ENCODE peak calls at places on chromosome 18, in nine cellular contexts. One of them, this sample, is unnamed. For H3K27me3, the result is how much of the 10 kb centered on the place peaks cover.

GRCh38 chr18:10138719-10139118 is 224.9 kb downstream of the VAPA start:
- DNase-seq in left ventricle myocardium inferior: no peak
- DNase-seq in kidney epithelial cell: no peak
- DNase-seq in SK-N-SH: no peak
- DNase-seq in left lung: no peak
- DNase-seq in upper lobe of right lung: no peak
- DNase-seq in HL-60: no peak
- DNase-seq in GM23338: no peak
- DNase-seq in hepatocyte: no peak
- DNase-seq in this sample: no peak

GRCh38 chr18:37544713-37545112 is 20.9 kb downstream of the CELF4 start:
- DNase-seq in left ventricle myocardium inferior: no peak
- DNase-seq in kidney epithelial cell: no peak
- DNase-seq in SK-N-SH: no peak
- DNase-seq in left lung: no peak
- DNase-seq in upper lobe of right lung: no peak
- DNase-seq in HL-60: no peak
- DNase-seq in GM23338: no peak
- DNase-seq in hepatocyte: no peak
- DNase-seq in this sample: no peak

GRCh38 chr18:9849407-9849961 is 36.3 kb upstream of the TXNDC2 start:
- DNase-seq in left ventricle myocardium inferior: peak
- DNase-seq in kidney epithelial cell: no peak
- DNase-seq in SK-N-SH: no peak
- DNase-seq in left lung: peak
- DNase-seq in upper lobe of right lung: peak
- DNase-seq in HL-60: no peak
- DNase-seq in GM23338: no peak
- DNase-seq in hepatocyte: no peak
- DNase-seq in this sample: no peak

GRCh38 chr18:74380916-74381315 is 65.3 kb downstream of the C18orf63 start:
- DNase-seq in left ventricle myocardium inferior: no peak
- DNase-seq in kidney epithelial cell: no peak
- DNase-seq in SK-N-SH: no peak
- DNase-seq in left lung: no peak
- DNase-seq in upper lobe of right lung: no peak
- DNase-seq in HL-60: no peak
- DNase-seq in GM23338: no peak
- DNase-seq in hepatocyte: no peak
- DNase-seq in this sample: no peak

GRCh38 chr18:11502368-11502767 is 107.0 kb upstream of the SLC35G4 start:
- DNase-seq in left ventricle myocardium inferior: no peak
- DNase-seq in kidney epithelial cell: no peak
- DNase-seq in SK-N-SH: no peak
- DNase-seq in left lung: no peak
- DNase-seq in upper lobe of right lung: no peak
- DNase-seq in HL-60: no peak
- DNase-seq in GM23338: no peak
- DNase-seq in hepatocyte: no peak
- DNase-seq in this sample: peak

GRCh38 chr18:54878057-54878661 is 49.9 kb downstream of the RAB27B start:
- DNase-seq in left ventricle myocardium inferior: no peak
- DNase-seq in kidney epithelial cell: no peak
- DNase-seq in SK-N-SH: no peak
- DNase-seq in left lung: no peak
- DNase-seq in upper lobe of right lung: no peak
- DNase-seq in HL-60: no peak
- DNase-seq in GM23338: no peak
- DNase-seq in hepatocyte: no peak
- DNase-seq in this sample: no peak

GRCh38 chr18:31819106-31819924 is 58.6 kb upstream of the SLC25A52 start:
- DNase-seq in left ventricle myocardium inferior: no peak
- DNase-seq in kidney epithelial cell: peak
- DNase-seq in SK-N-SH: peak
- DNase-seq in left lung: no peak
- DNase-seq in upper lobe of right lung: no peak
- DNase-seq in HL-60: peak
- DNase-seq in GM23338: peak
- DNase-seq in hepatocyte: peak
- DNase-seq in this sample: no peak

GRCh38 chr18:79876497-79876896 is 75.0 kb downstream of the SLC66A2 start:
- DNase-seq in left ventricle myocardium inferior: no peak
- DNase-seq in kidney epithelial cell: no peak
- DNase-seq in SK-N-SH: peak
- DNase-seq in left lung: peak
- DNase-seq in upper lobe of right lung: peak
- DNase-seq in HL-60: no peak
- DNase-seq in GM23338: no peak
- DNase-seq in hepatocyte: no peak
- DNase-seq in this sample: no peak

GRCh38 chr18:46393961-46394360 is 263.1 kb downstream of the LOXHD1 start:
- DNase-seq in left ventricle myocardium inferior: no peak
- DNase-seq in kidney epithelial cell: no peak
- DNase-seq in SK-N-SH: no peak
- DNase-seq in left lung: no peak
- DNase-seq in upper lobe of right lung: no peak
- DNase-seq in HL-60: no peak
- DNase-seq in GM23338: no peak
- DNase-seq in hepatocyte: no peak
- DNase-seq in this sample: no peak

GRCh38 chr18:51666717-51667320 is 469.3 kb upstream of the MEX3C start:
- DNase-seq in left ventricle myocardium inferior: peak
- DNase-seq in kidney epithelial cell: no peak
- DNase-seq in SK-N-SH: peak
- DNase-seq in left lung: peak
- DNase-seq in upper lobe of right lung: no peak
- DNase-seq in HL-60: no peak
- DNase-seq in GM23338: peak
- DNase-seq in hepatocyte: peak
- DNase-seq in this sample: no peak

GRCh38 chr18:8788503-8789429 is 83.4 kb downstream of the MTCL1 start:
- DNase-seq in left ventricle myocardium inferior: no peak
- DNase-seq in kidney epithelial cell: no peak
- DNase-seq in SK-N-SH: no peak
- DNase-seq in left lung: no peak
- DNase-seq in upper lobe of right lung: no peak
- DNase-seq in HL-60: no peak
- DNase-seq in GM23338: no peak
- DNase-seq in hepatocyte: no peak
- DNase-seq in this sample: no peak

GRCh38 chr18:72544092-72544886 is at the start of gene CBLN2:
- DNase-seq in left ventricle myocardium inferior: no peak
- DNase-seq in kidney epithelial cell: no peak
- DNase-seq in SK-N-SH: peak
- DNase-seq in left lung: peak
- DNase-seq in upper lobe of right lung: peak
- DNase-seq in HL-60: peak
- DNase-seq in GM23338: peak
- DNase-seq in hepatocyte: peak
- DNase-seq in this sample: no peak
- H3K4me3 ChIP-seq in left ventricle myocardium inferior: peak
- H3K4me3 ChIP-seq in kidney epithelial cell: no peak
- H3K4me3 ChIP-seq in SK-N-SH: peak
- H3K4me3 ChIP-seq in left lung: peak
- H3K4me3 ChIP-seq in upper lobe of right lung: peak
- H3K4me3 ChIP-seq in HL-60: no peak
- H3K4me3 ChIP-seq in GM23338: peak
- H3K4me3 ChIP-seq in hepatocyte: peak
- H3K4me3 ChIP-seq in this sample: no peak

GRCh38 chr18:57440331-57441101 is 5.3 kb downstream of the ONECUT2 start:
- DNase-seq in left ventricle myocardium inferior: no peak
- DNase-seq in kidney epithelial cell: no peak
- DNase-seq in SK-N-SH: no peak
- DNase-seq in left lung: peak
- DNase-seq in upper lobe of right lung: no peak
- DNase-seq in HL-60: no peak
- DNase-seq in GM23338: peak
- DNase-seq in hepatocyte: no peak
- DNase-seq in this sample: no peak

GRCh38 chr18:57438669-57439616 is 3.8 kb downstream of the ONECUT2 start:
- DNase-seq in left ventricle myocardium inferior: no peak
- DNase-seq in kidney epithelial cell: no peak
- DNase-seq in SK-N-SH: peak
- DNase-seq in left lung: no peak
- DNase-seq in upper lobe of right lung: no peak
- DNase-seq in HL-60: no peak
- DNase-seq in GM23338: peak
- DNase-seq in hepatocyte: no peak
- DNase-seq in this sample: no peak

GRCh38 chr18:57439985-57440330 is 4.8 kb downstream of the ONECUT2 start:
- DNase-seq in left ventricle myocardium inferior: no peak
- DNase-seq in kidney epithelial cell: no peak
- DNase-seq in SK-N-SH: no peak
- DNase-seq in left lung: no peak
- DNase-seq in upper lobe of right lung: no peak
- DNase-seq in HL-60: no peak
- DNase-seq in GM23338: peak
- DNase-seq in hepatocyte: no peak
- DNase-seq in this sample: no peak

GRCh38 chr18:57437782-57438668 is 2.9 kb downstream of the ONECUT2 start:
- DNase-seq in left ventricle myocardium inferior: no peak
- DNase-seq in kidney epithelial cell: no peak
- DNase-seq in SK-N-SH: peak
- DNase-seq in left lung: peak
- DNase-seq in upper lobe of right lung: no peak
- DNase-seq in HL-60: peak
- DNase-seq in GM23338: peak
- DNase-seq in hepatocyte: peak
- DNase-seq in this sample: no peak

GRCh38 chr18:57439617-57439975 is 4.4 kb downstream of the ONECUT2 start:
- DNase-seq in left ventricle myocardium inferior: no peak
- DNase-seq in kidney epithelial cell: no peak
- DNase-seq in SK-N-SH: no peak
- DNase-seq in left lung: peak
- DNase-seq in upper lobe of right lung: no peak
- DNase-seq in HL-60: no peak
- DNase-seq in GM23338: peak
- DNase-seq in hepatocyte: no peak
- DNase-seq in this sample: no peak
- H3K27me3 ChIP-seq in left ventricle myocardium inferior: half or more
- H3K27me3 ChIP-seq in kidney epithelial cell: half or more
- H3K27me3 ChIP-seq in SK-N-SH: under half
- H3K27me3 ChIP-seq in left lung: half or more
- H3K27me3 ChIP-seq in upper lobe of right lung: half or more
- H3K27me3 ChIP-seq in HL-60: half or more
- H3K27me3 ChIP-seq in GM23338: half or more
- H3K27me3 ChIP-seq in hepatocyte: half or more
- H3K27me3 ChIP-seq in this sample: half or more

GRCh38 chr18:49778826-49779465 is 34.4 kb downstream of the ACAA2 start:
- DNase-seq in left ventricle myocardium inferior: no peak
- DNase-seq in kidney epithelial cell: no peak
- DNase-seq in SK-N-SH: no peak
- DNase-seq in left lung: no peak
- DNase-seq in upper lobe of right lung: no peak
- DNase-seq in HL-60: no peak
- DNase-seq in GM23338: no peak
- DNase-seq in hepatocyte: no peak
- DNase-seq in this sample: no peak

GRCh38 chr18:49786019-49786720 is 27.2 kb downstream of the ACAA2 start:
- DNase-seq in left ventricle myocardium inferior: no peak
- DNase-seq in kidney epithelial cell: no peak
- DNase-seq in SK-N-SH: no peak
- DNase-seq in left lung: no peak
- DNase-seq in upper lobe of right lung: no peak
- DNase-seq in HL-60: no peak
- DNase-seq in GM23338: no peak
- DNase-seq in hepatocyte: no peak
- DNase-seq in this sample: no peak

GRCh38 chr18:49788327-49788908 is 24.9 kb downstream of the ACAA2 start:
- DNase-seq in left ventricle myocardium inferior: no peak
- DNase-seq in kidney epithelial cell: no peak
- DNase-seq in SK-N-SH: no peak
- DNase-seq in left lung: no peak
- DNase-seq in upper lobe of right lung: no peak
- DNase-seq in HL-60: no peak
- DNase-seq in GM23338: no peak
- DNase-seq in hepatocyte: no peak
- DNase-seq in this sample: no peak

DNA sequence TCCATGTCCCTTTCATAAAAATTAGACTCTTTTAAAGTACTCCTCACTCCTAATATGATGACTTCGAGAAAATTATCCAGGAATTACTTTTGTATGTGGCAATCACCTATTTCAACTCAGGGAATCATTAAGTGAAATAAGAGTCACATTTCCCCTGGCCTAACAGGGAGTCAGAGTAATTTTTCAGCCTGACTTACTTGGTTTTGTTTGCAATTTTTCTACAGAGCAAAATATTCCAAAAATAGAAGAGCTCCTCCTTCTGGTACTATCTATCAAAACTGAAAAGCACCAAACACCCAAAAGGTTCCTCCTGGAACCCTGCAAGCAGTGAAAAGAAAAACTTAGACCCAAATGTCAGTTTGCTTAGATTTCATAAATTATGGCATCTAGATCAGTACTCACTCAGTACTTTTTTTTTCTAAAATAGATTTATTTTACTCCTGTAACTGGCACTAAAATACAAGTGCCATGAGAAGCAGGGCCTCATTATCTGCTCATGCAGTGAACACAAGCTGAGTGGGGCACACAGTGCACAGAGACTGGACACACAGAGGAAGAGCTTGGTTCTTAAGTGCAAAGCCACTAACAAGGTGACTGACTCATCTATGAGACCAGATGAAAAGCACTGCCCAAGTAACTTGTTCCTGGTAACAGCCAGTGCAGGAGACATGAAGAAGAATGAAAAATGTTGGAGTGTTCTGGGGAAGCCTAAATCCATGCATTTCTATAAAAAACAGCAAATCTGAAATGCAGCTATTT is 28.7 kb downstream of the ACAA2 start:
- DNase-seq in left ventricle myocardium inferior: no peak
- DNase-seq in kidney epithelial cell: no peak
- DNase-seq in SK-N-SH: no peak
- DNase-seq in left lung: no peak
- DNase-seq in upper lobe of right lung: no peak
- DNase-seq in HL-60: no peak
- DNase-seq in GM23338: no peak
- DNase-seq in hepatocyte: no peak
- DNase-seq in this sample: no peak
- TF ChIP-seq CTCF in left ventricle myocardium inferior: no peak
- TF ChIP-seq CTCF in kidney epithelial cell: peak
- TF ChIP-seq CTCF in SK-N-SH: peak
- TF ChIP-seq CTCF in left lung: no peak
- TF ChIP-seq CTCF in upper lobe of right lung: peak
- TF ChIP-seq CTCF in HL-60: no peak
- TF ChIP-seq CTCF in GM23338: peak
- TF ChIP-seq CTCF in hepatocyte: peak
- TF ChIP-seq CTCF in this sample: peak

DNA sequence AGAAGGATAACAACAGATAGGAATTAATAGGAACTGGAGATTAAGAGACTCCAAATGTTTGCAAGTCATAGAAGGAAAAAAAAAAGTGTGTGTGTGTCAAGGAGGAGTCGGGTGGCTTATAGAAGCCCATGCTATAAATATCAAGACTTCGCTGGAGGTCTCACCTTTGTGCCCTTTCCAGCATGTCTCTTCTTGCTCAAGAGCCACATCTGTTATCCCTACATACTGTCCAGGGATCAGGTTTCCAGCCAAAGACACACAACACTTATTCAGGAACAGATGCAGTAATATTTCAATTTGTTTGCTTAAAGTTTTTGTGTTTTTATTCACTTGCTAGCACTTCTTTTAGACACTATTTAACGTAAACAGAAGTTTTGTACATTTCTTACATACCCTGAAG is 69.2 kb upstream of the ARHGAP28 start:
- DNase-seq in left ventricle myocardium inferior: no peak
- DNase-seq in kidney epithelial cell: no peak
- DNase-seq in SK-N-SH: no peak
- DNase-seq in left lung: no peak
- DNase-seq in upper lobe of right lung: no peak
- DNase-seq in HL-60: no peak
- DNase-seq in GM23338: no peak
- DNase-seq in hepatocyte: no peak
- DNase-seq in this sample: no peak
- H3K4me3 ChIP-seq in left ventricle myocardium inferior: no peak
- H3K4me3 ChIP-seq in kidney epithelial cell: no peak
- H3K4me3 ChIP-seq in SK-N-SH: no peak
- H3K4me3 ChIP-seq in left lung: no peak
- H3K4me3 ChIP-seq in upper lobe of right lung: no peak
- H3K4me3 ChIP-seq in HL-60: no peak
- H3K4me3 ChIP-seq in GM23338: no peak
- H3K4me3 ChIP-seq in hepatocyte: no peak
- H3K4me3 ChIP-seq in this sample: no peak